ENCODE peak calls at places on chromosomes 13 and 19, in ten cellular contexts. One of them, this sample, is unnamed.

GRCh38 chr13:44354884-44355283 is 18.7 kb upstream of the SERP2 start:
- DNase-seq in NCI-H2029: no peak
- DNase-seq in activated T-cell treated with anti-CD3 and anti-CD28 coated beads, Interleukin-2, amount 50 U/mL, for 72 hours: no peak
- DNase-seq in SW480: no peak
- DNase-seq in stimulated activated naive CD8-positive, alpha-beta T cell treated with anti-CD3 and anti-CD28 coated beads, Interleukin-15, Interleukin-2, amounts not matched to agents 100 U/mL and 50 U/mL, for 24 hours: no peak
- DNase-seq in effector CD4-positive, alpha-beta T cell: no peak
- DNase-seq in AG08396: no peak
- DNase-seq in activated effector memory CD4-positive, alpha-beta T cell treated with anti-CD3 and anti-CD28 coated beads, Interleukin-2, amount 50 U/mL, for 16 hours: no peak
- DNase-seq in amniotic stem cell: no peak
- DNase-seq in GM19239: no peak
- DNase-seq in this sample: no peak

GRCh38 chr13:35768551-35768950 is 292.1 kb upstream of the MAB21L1 start:
- DNase-seq in effector CD4-positive, alpha-beta T cell: no peak
- DNase-seq in activated effector memory CD4-positive, alpha-beta T cell treated with anti-CD3 and anti-CD28 coated beads, Interleukin-2, amount 50 U/mL, for 16 hours: no peak
- DNase-seq in amniotic stem cell: peak
- DNase-seq in activated T-cell treated with anti-CD3 and anti-CD28 coated beads, Interleukin-2, amount 50 U/mL, for 72 hours: no peak
- DNase-seq in SW480: no peak
- DNase-seq in NCI-H2029: no peak
- DNase-seq in stimulated activated naive CD8-positive, alpha-beta T cell treated with anti-CD3 and anti-CD28 coated beads, Interleukin-15, Interleukin-2, amounts not matched to agents 100 U/mL and 50 U/mL, for 24 hours: no peak
- DNase-seq in AG08396: no peak
- DNase-seq in GM19239: no peak
- DNase-seq in this sample: no peak

GRCh38 chr19:19137556-19138109 is 645 bp downstream of the TMEM161A start:
- DNase-seq in activated effector memory CD4-positive, alpha-beta T cell treated with anti-CD3 and anti-CD28 coated beads, Interleukin-2, amount 50 U/mL, for 16 hours: no peak
- DNase-seq in GM19239: no peak
- DNase-seq in NCI-H2029: no peak
- DNase-seq in activated T-cell treated with anti-CD3 and anti-CD28 coated beads, Interleukin-2, amount 50 U/mL, for 72 hours: no peak
- DNase-seq in effector CD4-positive, alpha-beta T cell: no peak
- DNase-seq in SW480: no peak
- DNase-seq in amniotic stem cell: no peak
- DNase-seq in stimulated activated naive CD8-positive, alpha-beta T cell treated with anti-CD3 and anti-CD28 coated beads, Interleukin-15, Interleukin-2, amounts not matched to agents 100 U/mL and 50 U/mL, for 24 hours: peak
- DNase-seq in AG08396: peak
- DNase-seq in this sample: no peak

GRCh38 chr13:71017607-71018006 is 849.4 kb downstream of the DACH1 start:
- DNase-seq in NCI-H2029: no peak
- DNase-seq in amniotic stem cell: no peak
- DNase-seq in GM19239: no peak
- DNase-seq in stimulated activated naive CD8-positive, alpha-beta T cell treated with anti-CD3 and anti-CD28 coated beads, Interleukin-15, Interleukin-2, amounts not matched to agents 100 U/mL and 50 U/mL, for 24 hours: no peak
- DNase-seq in activated T-cell treated with anti-CD3 and anti-CD28 coated beads, Interleukin-2, amount 50 U/mL, for 72 hours: no peak
- DNase-seq in SW480: no peak
- DNase-seq in AG08396: no peak
- DNase-seq in activated effector memory CD4-positive, alpha-beta T cell treated with anti-CD3 and anti-CD28 coated beads, Interleukin-2, amount 50 U/mL, for 16 hours: no peak
- DNase-seq in effector CD4-positive, alpha-beta T cell: no peak
- DNase-seq in this sample: no peak

GRCh38 chr13:66831317-66831716 is 398.8 kb downstream of the PCDH9 start:
- DNase-seq in stimulated activated naive CD8-positive, alpha-beta T cell treated with anti-CD3 and anti-CD28 coated beads, Interleukin-15, Interleukin-2, amounts not matched to agents 100 U/mL and 50 U/mL, for 24 hours: no peak
- DNase-seq in GM19239: no peak
- DNase-seq in effector CD4-positive, alpha-beta T cell: no peak
- DNase-seq in activated T-cell treated with anti-CD3 and anti-CD28 coated beads, Interleukin-2, amount 50 U/mL, for 72 hours: no peak
- DNase-seq in SW480: peak
- DNase-seq in activated effector memory CD4-positive, alpha-beta T cell treated with anti-CD3 and anti-CD28 coated beads, Interleukin-2, amount 50 U/mL, for 16 hours: no peak
- DNase-seq in amniotic stem cell: no peak
- DNase-seq in AG08396: no peak
- DNase-seq in NCI-H2029: no peak
- DNase-seq in this sample: no peak

GRCh38 chr13:71240906-71241305 is 626.1 kb downstream of the DACH1 start:
- DNase-seq in GM19239: no peak
- DNase-seq in activated T-cell treated with anti-CD3 and anti-CD28 coated beads, Interleukin-2, amount 50 U/mL, for 72 hours: no peak
- DNase-seq in SW480: peak
- DNase-seq in amniotic stem cell: no peak
- DNase-seq in stimulated activated naive CD8-positive, alpha-beta T cell treated with anti-CD3 and anti-CD28 coated beads, Interleukin-15, Interleukin-2, amounts not matched to agents 100 U/mL and 50 U/mL, for 24 hours: no peak
- DNase-seq in effector CD4-positive, alpha-beta T cell: no peak
- DNase-seq in activated effector memory CD4-positive, alpha-beta T cell treated with anti-CD3 and anti-CD28 coated beads, Interleukin-2, amount 50 U/mL, for 16 hours: no peak
- DNase-seq in AG08396: no peak
- DNase-seq in NCI-H2029: no peak
- DNase-seq in this sample: no peak

GRCh38 chr19:49475995-49476880 is 2.2 kb downstream of the FLT3LG start:
- DNase-seq in effector CD4-positive, alpha-beta T cell: peak
- DNase-seq in activated T-cell treated with anti-CD3 and anti-CD28 coated beads, Interleukin-2, amount 50 U/mL, for 72 hours: peak
- DNase-seq in stimulated activated naive CD8-positive, alpha-beta T cell treated with anti-CD3 and anti-CD28 coated beads, Interleukin-15, Interleukin-2, amounts not matched to agents 100 U/mL and 50 U/mL, for 24 hours: peak
- DNase-seq in GM19239: no peak
- DNase-seq in SW480: peak
- DNase-seq in activated effector memory CD4-positive, alpha-beta T cell treated with anti-CD3 and anti-CD28 coated beads, Interleukin-2, amount 50 U/mL, for 16 hours: peak
- DNase-seq in amniotic stem cell: no peak
- DNase-seq in NCI-H2029: no peak
- DNase-seq in AG08396: peak
- DNase-seq in this sample: peak

GRCh38 chr13:110607675-110608224 is 7.6 kb upstream of the NAXD start:
- DNase-seq in effector CD4-positive, alpha-beta T cell: no peak
- DNase-seq in activated T-cell treated with anti-CD3 and anti-CD28 coated beads, Interleukin-2, amount 50 U/mL, for 72 hours: no peak
- DNase-seq in NCI-H2029: no peak
- DNase-seq in stimulated activated naive CD8-positive, alpha-beta T cell treated with anti-CD3 and anti-CD28 coated beads, Interleukin-15, Interleukin-2, amounts not matched to agents 100 U/mL and 50 U/mL, for 24 hours: no peak
- DNase-seq in GM19239: no peak
- DNase-seq in activated effector memory CD4-positive, alpha-beta T cell treated with anti-CD3 and anti-CD28 coated beads, Interleukin-2, amount 50 U/mL, for 16 hours: no peak
- DNase-seq in SW480: no peak
- DNase-seq in AG08396: no peak
- DNase-seq in amniotic stem cell: no peak
- DNase-seq in this sample: no peak

GRCh38 chr19:46574533-46574932 is 26.6 kb upstream of the CALM3 start:
- DNase-seq in stimulated activated naive CD8-positive, alpha-beta T cell treated with anti-CD3 and anti-CD28 coated beads, Interleukin-15, Interleukin-2, amounts not matched to agents 100 U/mL and 50 U/mL, for 24 hours: peak
- DNase-seq in amniotic stem cell: no peak
- DNase-seq in SW480: peak
- DNase-seq in AG08396: no peak
- DNase-seq in effector CD4-positive, alpha-beta T cell: peak
- DNase-seq in GM19239: no peak
- DNase-seq in activated effector memory CD4-positive, alpha-beta T cell treated with anti-CD3 and anti-CD28 coated beads, Interleukin-2, amount 50 U/mL, for 16 hours: peak
- DNase-seq in NCI-H2029: no peak
- DNase-seq in activated T-cell treated with anti-CD3 and anti-CD28 coated beads, Interleukin-2, amount 50 U/mL, for 72 hours: peak
- DNase-seq in this sample: peak

GRCh38 chr19:14442904-14443631 is 10.0 kb downstream of the PKN1 start:
- DNase-seq in amniotic stem cell: no peak
- DNase-seq in activated T-cell treated with anti-CD3 and anti-CD28 coated beads, Interleukin-2, amount 50 U/mL, for 72 hours: no peak
- DNase-seq in NCI-H2029: no peak
- DNase-seq in effector CD4-positive, alpha-beta T cell: no peak
- DNase-seq in GM19239: no peak
- DNase-seq in activated effector memory CD4-positive, alpha-beta T cell treated with anti-CD3 and anti-CD28 coated beads, Interleukin-2, amount 50 U/mL, for 16 hours: no peak
- DNase-seq in AG08396: no peak
- DNase-seq in SW480: no peak
- DNase-seq in stimulated activated naive CD8-positive, alpha-beta T cell treated with anti-CD3 and anti-CD28 coated beads, Interleukin-15, Interleukin-2, amounts not matched to agents 100 U/mL and 50 U/mL, for 24 hours: no peak
- DNase-seq in this sample: no peak

GRCh38 chr19:18317998-18318800 is 4.7 kb downstream of the LSM4 start:
- DNase-seq in SW480: no peak
- DNase-seq in activated effector memory CD4-positive, alpha-beta T cell treated with anti-CD3 and anti-CD28 coated beads, Interleukin-2, amount 50 U/mL, for 16 hours: peak
- DNase-seq in GM19239: no peak
- DNase-seq in amniotic stem cell: no peak
- DNase-seq in activated T-cell treated with anti-CD3 and anti-CD28 coated beads, Interleukin-2, amount 50 U/mL, for 72 hours: peak
- DNase-seq in stimulated activated naive CD8-positive, alpha-beta T cell treated with anti-CD3 and anti-CD28 coated beads, Interleukin-15, Interleukin-2, amounts not matched to agents 100 U/mL and 50 U/mL, for 24 hours: peak
- DNase-seq in effector CD4-positive, alpha-beta T cell: no peak
- DNase-seq in NCI-H2029: no peak
- DNase-seq in AG08396: no peak
- DNase-seq in this sample: peak

GRCh38 chr19:19399733-19400438 is 5.6 kb upstream of the GATAD2A start:
- DNase-seq in AG08396: no peak
- DNase-seq in effector CD4-positive, alpha-beta T cell: no peak
- DNase-seq in GM19239: no peak
- DNase-seq in stimulated activated naive CD8-positive, alpha-beta T cell treated with anti-CD3 and anti-CD28 coated beads, Interleukin-15, Interleukin-2, amounts not matched to agents 100 U/mL and 50 U/mL, for 24 hours: no peak
- DNase-seq in activated effector memory CD4-positive, alpha-beta T cell treated with anti-CD3 and anti-CD28 coated beads, Interleukin-2, amount 50 U/mL, for 16 hours: no peak
- DNase-seq in activated T-cell treated with anti-CD3 and anti-CD28 coated beads, Interleukin-2, amount 50 U/mL, for 72 hours: no peak
- DNase-seq in SW480: no peak
- DNase-seq in amniotic stem cell: no peak
- DNase-seq in NCI-H2029: no peak
- DNase-seq in this sample: no peak

GRCh38 chr19:10003271-10003670 is 7.0 kb downstream of the COL5A3 start:
- DNase-seq in AG08396: no peak
- DNase-seq in activated T-cell treated with anti-CD3 and anti-CD28 coated beads, Interleukin-2, amount 50 U/mL, for 72 hours: no peak
- DNase-seq in amniotic stem cell: no peak
- DNase-seq in NCI-H2029: no peak
- DNase-seq in effector CD4-positive, alpha-beta T cell: no peak
- DNase-seq in GM19239: no peak
- DNase-seq in stimulated activated naive CD8-positive, alpha-beta T cell treated with anti-CD3 and anti-CD28 coated beads, Interleukin-15, Interleukin-2, amounts not matched to agents 100 U/mL and 50 U/mL, for 24 hours: no peak
- DNase-seq in activated effector memory CD4-positive, alpha-beta T cell treated with anti-CD3 and anti-CD28 coated beads, Interleukin-2, amount 50 U/mL, for 16 hours: no peak
- DNase-seq in SW480: peak
- DNase-seq in this sample: no peak

GRCh38 chr19:7665076-7665475 is 3.8 kb upstream of the RETN start:
- DNase-seq in activated T-cell treated with anti-CD3 and anti-CD28 coated beads, Interleukin-2, amount 50 U/mL, for 72 hours: no peak
- DNase-seq in AG08396: no peak
- DNase-seq in stimulated activated naive CD8-positive, alpha-beta T cell treated with anti-CD3 and anti-CD28 coated beads, Interleukin-15, Interleukin-2, amounts not matched to agents 100 U/mL and 50 U/mL, for 24 hours: no peak
- DNase-seq in SW480: no peak
- DNase-seq in amniotic stem cell: peak
- DNase-seq in NCI-H2029: no peak
- DNase-seq in effector CD4-positive, alpha-beta T cell: no peak
- DNase-seq in activated effector memory CD4-positive, alpha-beta T cell treated with anti-CD3 and anti-CD28 coated beads, Interleukin-2, amount 50 U/mL, for 16 hours: no peak
- DNase-seq in GM19239: no peak
- DNase-seq in this sample: no peak

GRCh38 chr19:7191946-7192691 is 102.1 kb downstream of the INSR start:
- DNase-seq in GM19239: no peak
- DNase-seq in effector CD4-positive, alpha-beta T cell: peak
- DNase-seq in NCI-H2029: no peak
- DNase-seq in activated T-cell treated with anti-CD3 and anti-CD28 coated beads, Interleukin-2, amount 50 U/mL, for 72 hours: peak
- DNase-seq in activated effector memory CD4-positive, alpha-beta T cell treated with anti-CD3 and anti-CD28 coated beads, Interleukin-2, amount 50 U/mL, for 16 hours: peak
- DNase-seq in amniotic stem cell: no peak
- DNase-seq in AG08396: no peak
- DNase-seq in SW480: no peak
- DNase-seq in stimulated activated naive CD8-positive, alpha-beta T cell treated with anti-CD3 and anti-CD28 coated beads, Interleukin-15, Interleukin-2, amounts not matched to agents 100 U/mL and 50 U/mL, for 24 hours: peak
- DNase-seq in this sample: peak

GRCh38 chr19:1296575-1297271 is 11.1 kb downstream of the EFNA2 start:
- DNase-seq in activated T-cell treated with anti-CD3 and anti-CD28 coated beads, Interleukin-2, amount 50 U/mL, for 72 hours: no peak
- DNase-seq in SW480: no peak
- DNase-seq in amniotic stem cell: no peak
- DNase-seq in stimulated activated naive CD8-positive, alpha-beta T cell treated with anti-CD3 and anti-CD28 coated beads, Interleukin-15, Interleukin-2, amounts not matched to agents 100 U/mL and 50 U/mL, for 24 hours: no peak
- DNase-seq in effector CD4-positive, alpha-beta T cell: no peak
- DNase-seq in AG08396: no peak
- DNase-seq in GM19239: no peak
- DNase-seq in activated effector memory CD4-positive, alpha-beta T cell treated with anti-CD3 and anti-CD28 coated beads, Interleukin-2, amount 50 U/mL, for 16 hours: no peak
- DNase-seq in NCI-H2029: no peak
- DNase-seq in this sample: no peak

GRCh38 chr13:22076658-22077057 is 405.8 kb downstream of the FGF9 start:
- DNase-seq in GM19239: no peak
- DNase-seq in AG08396: no peak
- DNase-seq in effector CD4-positive, alpha-beta T cell: no peak
- DNase-seq in SW480: no peak
- DNase-seq in amniotic stem cell: no peak
- DNase-seq in activated effector memory CD4-positive, alpha-beta T cell treated with anti-CD3 and anti-CD28 coated beads, Interleukin-2, amount 50 U/mL, for 16 hours: no peak
- DNase-seq in NCI-H2029: no peak
- DNase-seq in stimulated activated naive CD8-positive, alpha-beta T cell treated with anti-CD3 and anti-CD28 coated beads, Interleukin-15, Interleukin-2, amounts not matched to agents 100 U/mL and 50 U/mL, for 24 hours: no peak
- DNase-seq in activated T-cell treated with anti-CD3 and anti-CD28 coated beads, Interleukin-2, amount 50 U/mL, for 72 hours: no peak
- DNase-seq in this sample: peak

GRCh38 chr19:16027528-16027927 is 48.8 kb upstream of the TPM4 start:
- DNase-seq in NCI-H2029: no peak
- DNase-seq in amniotic stem cell: no peak
- DNase-seq in activated effector memory CD4-positive, alpha-beta T cell treated with anti-CD3 and anti-CD28 coated beads, Interleukin-2, amount 50 U/mL, for 16 hours: no peak
- DNase-seq in stimulated activated naive CD8-positive, alpha-beta T cell treated with anti-CD3 and anti-CD28 coated beads, Interleukin-15, Interleukin-2, amounts not matched to agents 100 U/mL and 50 U/mL, for 24 hours: peak
- DNase-seq in AG08396: no peak
- DNase-seq in activated T-cell treated with anti-CD3 and anti-CD28 coated beads, Interleukin-2, amount 50 U/mL, for 72 hours: no peak
- DNase-seq in GM19239: no peak
- DNase-seq in effector CD4-positive, alpha-beta T cell: no peak
- DNase-seq in SW480: no peak
- DNase-seq in this sample: no peak

GRCh38 chr19:5018224-5019015 is 49.5 kb downstream of the KDM4B start:
- DNase-seq in SW480: no peak
- DNase-seq in amniotic stem cell: no peak
- DNase-seq in stimulated activated naive CD8-positive, alpha-beta T cell treated with anti-CD3 and anti-CD28 coated beads, Interleukin-15, Interleukin-2, amounts not matched to agents 100 U/mL and 50 U/mL, for 24 hours: no peak
- DNase-seq in activated T-cell treated with anti-CD3 and anti-CD28 coated beads, Interleukin-2, amount 50 U/mL, for 72 hours: no peak
- DNase-seq in GM19239: no peak
- DNase-seq in activated effector memory CD4-positive, alpha-beta T cell treated with anti-CD3 and anti-CD28 coated beads, Interleukin-2, amount 50 U/mL, for 16 hours: no peak
- DNase-seq in NCI-H2029: no peak
- DNase-seq in effector CD4-positive, alpha-beta T cell: no peak
- DNase-seq in AG08396: peak
- DNase-seq in this sample: no peak

GRCh38 chr13:48626726-48627451 is 26.8 kb upstream of the CYSLTR2 start:
- DNase-seq in activated T-cell treated with anti-CD3 and anti-CD28 coated beads, Interleukin-2, amount 50 U/mL, for 72 hours: no peak
- DNase-seq in stimulated activated naive CD8-positive, alpha-beta T cell treated with anti-CD3 and anti-CD28 coated beads, Interleukin-15, Interleukin-2, amounts not matched to agents 100 U/mL and 50 U/mL, for 24 hours: no peak
- DNase-seq in amniotic stem cell: no peak
- DNase-seq in NCI-H2029: no peak
- DNase-seq in AG08396: no peak
- DNase-seq in GM19239: no peak
- DNase-seq in SW480: no peak
- DNase-seq in effector CD4-positive, alpha-beta T cell: no peak
- DNase-seq in activated effector memory CD4-positive, alpha-beta T cell treated with anti-CD3 and anti-CD28 coated beads, Interleukin-2, amount 50 U/mL, for 16 hours: no peak
- DNase-seq in this sample: no peak

GRCh38 chr19:54873990-54874389 is at the start of gene FCAR:
- DNase-seq in activated effector memory CD4-positive, alpha-beta T cell treated with anti-CD3 and anti-CD28 coated beads, Interleukin-2, amount 50 U/mL, for 16 hours: no peak
- DNase-seq in stimulated activated naive CD8-positive, alpha-beta T cell treated with anti-CD3 and anti-CD28 coated beads, Interleukin-15, Interleukin-2, amounts not matched to agents 100 U/mL and 50 U/mL, for 24 hours: no peak
- DNase-seq in GM19239: no peak
- DNase-seq in NCI-H2029: no peak
- DNase-seq in SW480: no peak
- DNase-seq in activated T-cell treated with anti-CD3 and anti-CD28 coated beads, Interleukin-2, amount 50 U/mL, for 72 hours: no peak
- DNase-seq in AG08396: no peak
- DNase-seq in amniotic stem cell: no peak
- DNase-seq in effector CD4-positive, alpha-beta T cell: no peak
- DNase-seq in this sample: no peak

GRCh38 chr13:69585656-69586055 is 522.0 kb upstream of the ATXN8OS start:
- DNase-seq in AG08396: no peak
- DNase-seq in activated effector memory CD4-positive, alpha-beta T cell treated with anti-CD3 and anti-CD28 coated beads, Interleukin-2, amount 50 U/mL, for 16 hours: no peak
- DNase-seq in effector CD4-positive, alpha-beta T cell: no peak
- DNase-seq in SW480: peak
- DNase-seq in GM19239: no peak
- DNase-seq in activated T-cell treated with anti-CD3 and anti-CD28 coated beads, Interleukin-2, amount 50 U/mL, for 72 hours: no peak
- DNase-seq in amniotic stem cell: no peak
- DNase-seq in stimulated activated naive CD8-positive, alpha-beta T cell treated with anti-CD3 and anti-CD28 coated beads, Interleukin-15, Interleukin-2, amounts not matched to agents 100 U/mL and 50 U/mL, for 24 hours: no peak
- DNase-seq in NCI-H2029: no peak
- DNase-seq in this sample: no peak

GRCh38 chr19:5153601-5154128 is 184.8 kb downstream of the KDM4B start:
- DNase-seq in GM19239: no peak
- DNase-seq in amniotic stem cell: no peak
- DNase-seq in stimulated activated naive CD8-positive, alpha-beta T cell treated with anti-CD3 and anti-CD28 coated beads, Interleukin-15, Interleukin-2, amounts not matched to agents 100 U/mL and 50 U/mL, for 24 hours: no peak
- DNase-seq in activated T-cell treated with anti-CD3 and anti-CD28 coated beads, Interleukin-2, amount 50 U/mL, for 72 hours: no peak
- DNase-seq in NCI-H2029: no peak
- DNase-seq in SW480: no peak
- DNase-seq in AG08396: no peak
- DNase-seq in effector CD4-positive, alpha-beta T cell: no peak
- DNase-seq in activated effector memory CD4-positive, alpha-beta T cell treated with anti-CD3 and anti-CD28 coated beads, Interleukin-2, amount 50 U/mL, for 16 hours: no peak
- DNase-seq in this sample: no peak

GRCh38 chr13:43737524-43737923 is 49.2 kb downstream of the ENOX1 start:
- DNase-seq in NCI-H2029: no peak
- DNase-seq in stimulated activated naive CD8-positive, alpha-beta T cell treated with anti-CD3 and anti-CD28 coated beads, Interleukin-15, Interleukin-2, amounts not matched to agents 100 U/mL and 50 U/mL, for 24 hours: no peak
- DNase-seq in GM19239: no peak
- DNase-seq in effector CD4-positive, alpha-beta T cell: no peak
- DNase-seq in amniotic stem cell: no peak
- DNase-seq in SW480: no peak
- DNase-seq in activated effector memory CD4-positive, alpha-beta T cell treated with anti-CD3 and anti-CD28 coated beads, Interleukin-2, amount 50 U/mL, for 16 hours: no peak
- DNase-seq in AG08396: no peak
- DNase-seq in activated T-cell treated with anti-CD3 and anti-CD28 coated beads, Interleukin-2, amount 50 U/mL, for 72 hours: no peak
- DNase-seq in this sample: no peak

GRCh38 chr19:6033744-6034264 is 55.9 kb upstream of the RANBP3 start:
- DNase-seq in stimulated activated naive CD8-positive, alpha-beta T cell treated with anti-CD3 and anti-CD28 coated beads, Interleukin-15, Interleukin-2, amounts not matched to agents 100 U/mL and 50 U/mL, for 24 hours: no peak
- DNase-seq in GM19239: no peak
- DNase-seq in activated effector memory CD4-positive, alpha-beta T cell treated with anti-CD3 and anti-CD28 coated beads, Interleukin-2, amount 50 U/mL, for 16 hours: peak
- DNase-seq in AG08396: no peak
- DNase-seq in activated T-cell treated with anti-CD3 and anti-CD28 coated beads, Interleukin-2, amount 50 U/mL, for 72 hours: no peak
- DNase-seq in amniotic stem cell: no peak
- DNase-seq in NCI-H2029: no peak
- DNase-seq in SW480: no peak
- DNase-seq in effector CD4-positive, alpha-beta T cell: no peak
- DNase-seq in this sample: no peak

GRCh38 chr13:33105387-33106005 is 89.3 kb downstream of the KL start:
- DNase-seq in AG08396: no peak
- DNase-seq in effector CD4-positive, alpha-beta T cell: no peak
- DNase-seq in SW480: no peak
- DNase-seq in activated effector memory CD4-positive, alpha-beta T cell treated with anti-CD3 and anti-CD28 coated beads, Interleukin-2, amount 50 U/mL, for 16 hours: no peak
- DNase-seq in stimulated activated naive CD8-positive, alpha-beta T cell treated with anti-CD3 and anti-CD28 coated beads, Interleukin-15, Interleukin-2, amounts not matched to agents 100 U/mL and 50 U/mL, for 24 hours: no peak
- DNase-seq in GM19239: no peak
- DNase-seq in activated T-cell treated with anti-CD3 and anti-CD28 coated beads, Interleukin-2, amount 50 U/mL, for 72 hours: no peak
- DNase-seq in amniotic stem cell: no peak
- DNase-seq in NCI-H2029: no peak
- DNase-seq in this sample: no peak

GRCh38 chr13:70324519-70324918 is 216.3 kb upstream of the KLHL1 start:
- DNase-seq in activated T-cell treated with anti-CD3 and anti-CD28 coated beads, Interleukin-2, amount 50 U/mL, for 72 hours: no peak
- DNase-seq in GM19239: no peak
- DNase-seq in activated effector memory CD4-positive, alpha-beta T cell treated with anti-CD3 and anti-CD28 coated beads, Interleukin-2, amount 50 U/mL, for 16 hours: no peak
- DNase-seq in effector CD4-positive, alpha-beta T cell: no peak
- DNase-seq in AG08396: no peak
- DNase-seq in amniotic stem cell: no peak
- DNase-seq in NCI-H2029: no peak
- DNase-seq in stimulated activated naive CD8-positive, alpha-beta T cell treated with anti-CD3 and anti-CD28 coated beads, Interleukin-15, Interleukin-2, amounts not matched to agents 100 U/mL and 50 U/mL, for 24 hours: no peak
- DNase-seq in SW480: no peak
- DNase-seq in this sample: no peak

GRCh38 chr13:20901668-20902437 is 693 bp downstream of the XPO4 start:
- DNase-seq in SW480: peak
- DNase-seq in GM19239: peak
- DNase-seq in activated T-cell treated with anti-CD3 and anti-CD28 coated beads, Interleukin-2, amount 50 U/mL, for 72 hours: peak
- DNase-seq in effector CD4-positive, alpha-beta T cell: peak
- DNase-seq in activated effector memory CD4-positive, alpha-beta T cell treated with anti-CD3 and anti-CD28 coated beads, Interleukin-2, amount 50 U/mL, for 16 hours: no peak
- DNase-seq in amniotic stem cell: no peak
- DNase-seq in AG08396: peak
- DNase-seq in NCI-H2029: no peak
- DNase-seq in stimulated activated naive CD8-positive, alpha-beta T cell treated with anti-CD3 and anti-CD28 coated beads, Interleukin-15, Interleukin-2, amounts not matched to agents 100 U/mL and 50 U/mL, for 24 hours: peak
- DNase-seq in this sample: peak